ENCODE peak calls at places on chromosomes 3 and 15, in seven cellular contexts. One of them, this sample, is unnamed.

GRCh38 chr3:128701342-128702212 is 24.4 kb upstream of the RAB7A start:
- DNase-seq in fibroblast of the aortic adventitia: peak
- DNase-seq in sigmoid colon: no peak
- DNase-seq in psoas muscle: no peak
- DNase-seq in nephron progenitor cell: no peak
- DNase-seq in heart right ventricle: no peak
- DNase-seq in WTC11: no peak
- DNase-seq in this sample: no peak

GRCh38 chr15:50107591-50108408 is 11.2 kb downstream of the ATP8B4 start:
- DNase-seq in nephron progenitor cell: no peak
- DNase-seq in sigmoid colon: no peak
- DNase-seq in psoas muscle: no peak
- DNase-seq in fibroblast of the aortic adventitia: no peak
- DNase-seq in heart right ventricle: no peak
- DNase-seq in WTC11: no peak
- DNase-seq in this sample: no peak

GRCh38 chr3:107973152-107973551 is 117.7 kb downstream of the CD47 start:
- DNase-seq in WTC11: no peak
- DNase-seq in psoas muscle: no peak
- DNase-seq in heart right ventricle: no peak
- DNase-seq in nephron progenitor cell: no peak
- DNase-seq in sigmoid colon: no peak
- DNase-seq in fibroblast of the aortic adventitia: no peak
- DNase-seq in this sample: no peak

GRCh38 chr3:73556520-73557371 is 68.0 kb downstream of the PDZRN3 start:
- DNase-seq in WTC11: peak
- DNase-seq in nephron progenitor cell: peak
- DNase-seq in heart right ventricle: no peak
- DNase-seq in sigmoid colon: no peak
- DNase-seq in psoas muscle: peak
- DNase-seq in fibroblast of the aortic adventitia: peak
- DNase-seq in this sample: no peak

GRCh38 chr15:94174399-94174802 is 57.0 kb upstream of the MCTP2 start:
- DNase-seq in nephron progenitor cell: no peak
- DNase-seq in heart right ventricle: no peak
- DNase-seq in psoas muscle: no peak
- DNase-seq in WTC11: no peak
- DNase-seq in sigmoid colon: no peak
- DNase-seq in fibroblast of the aortic adventitia: no peak
- DNase-seq in this sample: no peak

GRCh38 chr3:24123596-24123995 is 178.5 kb downstream of the NR1D2 start:
- DNase-seq in nephron progenitor cell: no peak
- DNase-seq in fibroblast of the aortic adventitia: no peak
- DNase-seq in heart right ventricle: no peak
- DNase-seq in sigmoid colon: no peak
- DNase-seq in WTC11: no peak
- DNase-seq in psoas muscle: no peak
- DNase-seq in this sample: no peak

GRCh38 chr3:15074500-15074899 is 9.4 kb upstream of the MRPS25 start:
- DNase-seq in psoas muscle: no peak
- DNase-seq in heart right ventricle: no peak
- DNase-seq in sigmoid colon: no peak
- DNase-seq in WTC11: no peak
- DNase-seq in fibroblast of the aortic adventitia: no peak
- DNase-seq in nephron progenitor cell: no peak
- DNase-seq in this sample: no peak

GRCh38 chr3:47877719-47878118 is 74.8 kb downstream of the DHX30 start:
- DNase-seq in WTC11: no peak
- DNase-seq in heart right ventricle: no peak
- DNase-seq in nephron progenitor cell: no peak
- DNase-seq in fibroblast of the aortic adventitia: no peak
- DNase-seq in sigmoid colon: no peak
- DNase-seq in psoas muscle: no peak
- DNase-seq in this sample: no peak

GRCh38 chr3:48428863-48429415 is 947 bp downstream of the PLXNB1 start:
- DNase-seq in nephron progenitor cell: peak
- DNase-seq in fibroblast of the aortic adventitia: no peak
- DNase-seq in sigmoid colon: peak
- DNase-seq in WTC11: peak
- DNase-seq in psoas muscle: peak
- DNase-seq in heart right ventricle: peak
- DNase-seq in this sample: peak

GRCh38 chr15:74793135-74794028 is 11.5 kb downstream of the CSK start:
- DNase-seq in WTC11: no peak
- DNase-seq in heart right ventricle: no peak
- DNase-seq in sigmoid colon: peak
- DNase-seq in nephron progenitor cell: no peak
- DNase-seq in fibroblast of the aortic adventitia: no peak
- DNase-seq in psoas muscle: no peak
- DNase-seq in this sample: peak

GRCh38 chr3:39302178-39302577 is 22.3 kb upstream of the CX3CR1 start:
- DNase-seq in heart right ventricle: no peak
- DNase-seq in nephron progenitor cell: no peak
- DNase-seq in fibroblast of the aortic adventitia: no peak
- DNase-seq in psoas muscle: no peak
- DNase-seq in sigmoid colon: no peak
- DNase-seq in WTC11: no peak
- DNase-seq in this sample: no peak

GRCh38 chr3:139561959-139562676 is 22.6 kb upstream of the RBP1 start:
- DNase-seq in WTC11: peak
- DNase-seq in sigmoid colon: no peak
- DNase-seq in heart right ventricle: no peak
- DNase-seq in nephron progenitor cell: peak
- DNase-seq in psoas muscle: no peak
- DNase-seq in fibroblast of the aortic adventitia: peak
- DNase-seq in this sample: peak

GRCh38 chr15:45429974-45430792 is 51.8 kb upstream of the GATM start:
- DNase-seq in fibroblast of the aortic adventitia: peak
- DNase-seq in heart right ventricle: peak
- DNase-seq in psoas muscle: peak
- DNase-seq in WTC11: peak
- DNase-seq in sigmoid colon: peak
- DNase-seq in nephron progenitor cell: peak
- DNase-seq in this sample: peak

GRCh38 chr3:157512534-157512933 is 9.3 kb upstream of the VEPH1 start:
- DNase-seq in psoas muscle: no peak
- DNase-seq in sigmoid colon: no peak
- DNase-seq in WTC11: no peak
- DNase-seq in fibroblast of the aortic adventitia: no peak
- DNase-seq in nephron progenitor cell: no peak
- DNase-seq in heart right ventricle: no peak
- DNase-seq in this sample: no peak

GRCh38 chr3:23830869-23831484 is 25.2 kb downstream of the UBE2E1 start:
- DNase-seq in WTC11: no peak
- DNase-seq in psoas muscle: no peak
- DNase-seq in fibroblast of the aortic adventitia: peak
- DNase-seq in nephron progenitor cell: no peak
- DNase-seq in sigmoid colon: no peak
- DNase-seq in heart right ventricle: no peak
- DNase-seq in this sample: no peak

GRCh38 chr15:36644156-36644896 is 64.9 kb downstream of the CDIN1 start:
- DNase-seq in nephron progenitor cell: peak
- DNase-seq in heart right ventricle: no peak
- DNase-seq in psoas muscle: no peak
- DNase-seq in sigmoid colon: no peak
- DNase-seq in WTC11: no peak
- DNase-seq in fibroblast of the aortic adventitia: no peak
- DNase-seq in this sample: no peak

GRCh38 chr3:46898321-46899150 is 21.0 kb downstream of the PTH1R start:
- DNase-seq in psoas muscle: peak
- DNase-seq in fibroblast of the aortic adventitia: no peak
- DNase-seq in sigmoid colon: no peak
- DNase-seq in WTC11: peak
- DNase-seq in nephron progenitor cell: no peak
- DNase-seq in heart right ventricle: no peak
- DNase-seq in this sample: no peak

GRCh38 chr3:8532251-8532831 is 30.7 kb downstream of the LMCD1 start:
- DNase-seq in heart right ventricle: no peak
- DNase-seq in WTC11: no peak
- DNase-seq in fibroblast of the aortic adventitia: peak
- DNase-seq in psoas muscle: peak
- DNase-seq in sigmoid colon: no peak
- DNase-seq in nephron progenitor cell: no peak
- DNase-seq in this sample: no peak

GRCh38 chr3:192869131-192870027 is 48.3 kb downstream of the MB21D2 start:
- DNase-seq in fibroblast of the aortic adventitia: peak
- DNase-seq in psoas muscle: peak
- DNase-seq in heart right ventricle: no peak
- DNase-seq in nephron progenitor cell: no peak
- DNase-seq in sigmoid colon: peak
- DNase-seq in WTC11: no peak
- DNase-seq in this sample: no peak

GRCh38 chr3:69848113-69848512 is 108.8 kb downstream of the MITF start:
- DNase-seq in sigmoid colon: no peak
- DNase-seq in heart right ventricle: no peak
- DNase-seq in psoas muscle: no peak
- DNase-seq in fibroblast of the aortic adventitia: peak
- DNase-seq in nephron progenitor cell: no peak
- DNase-seq in WTC11: no peak
- DNase-seq in this sample: no peak

GRCh38 chr3:197583371-197583770 is 27.6 kb upstream of the BDH1 start:
- DNase-seq in WTC11: no peak
- DNase-seq in heart right ventricle: no peak
- DNase-seq in sigmoid colon: no peak
- DNase-seq in psoas muscle: no peak
- DNase-seq in nephron progenitor cell: no peak
- DNase-seq in fibroblast of the aortic adventitia: no peak
- DNase-seq in this sample: no peak

GRCh38 chr15:88653200-88654064 is 14.6 kb downstream of the ISG20 start:
- DNase-seq in WTC11: no peak
- DNase-seq in heart right ventricle: no peak
- DNase-seq in psoas muscle: no peak
- DNase-seq in nephron progenitor cell: no peak
- DNase-seq in sigmoid colon: peak
- DNase-seq in fibroblast of the aortic adventitia: no peak
- DNase-seq in this sample: no peak

GRCh38 chr3:113985526-113985925 is 37.7 kb downstream of the ZDHHC23 start:
- DNase-seq in sigmoid colon: no peak
- DNase-seq in fibroblast of the aortic adventitia: no peak
- DNase-seq in WTC11: no peak
- DNase-seq in nephron progenitor cell: no peak
- DNase-seq in heart right ventricle: no peak
- DNase-seq in psoas muscle: no peak
- DNase-seq in this sample: no peak

GRCh38 chr15:50911001-50911400 is 2.5 kb downstream of the AP4E1 start:
- DNase-seq in fibroblast of the aortic adventitia: peak
- DNase-seq in psoas muscle: no peak
- DNase-seq in heart right ventricle: no peak
- DNase-seq in sigmoid colon: no peak
- DNase-seq in WTC11: no peak
- DNase-seq in nephron progenitor cell: no peak
- DNase-seq in this sample: no peak

DNA sequence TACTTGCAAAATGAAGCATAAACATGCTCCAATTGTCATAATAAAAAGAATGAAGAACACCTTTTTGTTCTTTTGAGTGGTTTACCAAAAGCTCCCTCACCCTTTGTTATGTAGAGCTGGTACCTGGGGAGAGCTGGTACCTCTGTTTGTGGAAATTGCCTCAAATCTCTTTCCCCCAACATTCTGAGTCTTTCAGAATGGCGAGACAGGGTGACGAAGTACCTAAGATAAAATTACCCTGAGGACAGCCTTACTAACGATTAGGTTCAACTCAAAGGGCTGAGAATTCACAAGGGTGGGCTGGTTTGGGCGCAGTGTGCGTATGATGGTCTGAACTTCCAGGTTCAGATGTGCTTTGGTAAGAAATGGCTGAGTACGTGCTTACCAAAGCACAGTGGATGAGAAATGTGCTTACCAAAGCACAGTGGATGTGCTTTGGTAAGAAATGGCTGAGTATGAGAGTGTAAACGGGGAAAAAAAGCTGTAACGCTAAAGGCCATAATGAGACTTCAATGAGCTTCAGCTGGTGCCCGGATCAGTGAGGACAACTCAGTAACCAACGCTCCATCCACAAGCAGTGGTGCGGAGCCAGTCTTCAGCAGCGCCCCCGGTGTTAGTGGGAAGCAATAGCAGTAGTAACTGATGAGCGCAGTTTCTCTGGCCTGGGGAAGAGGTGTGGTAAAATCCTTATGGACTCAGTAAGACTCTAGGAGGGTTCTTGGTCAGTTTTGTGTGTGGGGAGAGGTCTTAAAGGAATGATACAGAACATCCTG is 72.3 kb upstream of the LRIG1 start:
- DNase-seq in sigmoid colon: no peak
- DNase-seq in psoas muscle: no peak
- DNase-seq in nephron progenitor cell: peak
- DNase-seq in WTC11: peak
- DNase-seq in fibroblast of the aortic adventitia: no peak
- DNase-seq in heart right ventricle: no peak
- DNase-seq in this sample: peak
- TF ChIP-seq CTCF in sigmoid colon: no peak
- TF ChIP-seq CTCF in psoas muscle: peak
- TF ChIP-seq CTCF in nephron progenitor cell: peak
- TF ChIP-seq CTCF in WTC11: peak
- TF ChIP-seq CTCF in fibroblast of the aortic adventitia: no peak
- TF ChIP-seq CTCF in heart right ventricle: peak
- TF ChIP-seq CTCF in this sample: peak

GRCh38 chr15:47987908-47988532 is 132.8 kb upstream of the SLC24A5 start:
- DNase-seq in nephron progenitor cell: peak
- DNase-seq in sigmoid colon: no peak
- DNase-seq in heart right ventricle: no peak
- DNase-seq in psoas muscle: no peak
- DNase-seq in fibroblast of the aortic adventitia: peak
- DNase-seq in WTC11: no peak
- DNase-seq in this sample: peak
- TF ChIP-seq CTCF in nephron progenitor cell: peak
- TF ChIP-seq CTCF in sigmoid colon: peak
- TF ChIP-seq CTCF in heart right ventricle: peak
- TF ChIP-seq CTCF in psoas muscle: peak
- TF ChIP-seq CTCF in fibroblast of the aortic adventitia: peak
- TF ChIP-seq CTCF in WTC11: no peak
- TF ChIP-seq CTCF in this sample: peak

GRCh38 chr15:62241135-62241770 is 76.2 kb upstream of the C2CD4B start:
- DNase-seq in nephron progenitor cell: peak
- DNase-seq in sigmoid colon: no peak
- DNase-seq in fibroblast of the aortic adventitia: no peak
- DNase-seq in WTC11: peak
- DNase-seq in heart right ventricle: no peak
- DNase-seq in psoas muscle: no peak
- DNase-seq in this sample: peak
- TF ChIP-seq CTCF in nephron progenitor cell: peak
- TF ChIP-seq CTCF in sigmoid colon: no peak
- TF ChIP-seq CTCF in fibroblast of the aortic adventitia: peak
- TF ChIP-seq CTCF in WTC11: peak
- TF ChIP-seq CTCF in heart right ventricle: peak
- TF ChIP-seq CTCF in psoas muscle: no peak
- TF ChIP-seq CTCF in this sample: peak

DNA sequence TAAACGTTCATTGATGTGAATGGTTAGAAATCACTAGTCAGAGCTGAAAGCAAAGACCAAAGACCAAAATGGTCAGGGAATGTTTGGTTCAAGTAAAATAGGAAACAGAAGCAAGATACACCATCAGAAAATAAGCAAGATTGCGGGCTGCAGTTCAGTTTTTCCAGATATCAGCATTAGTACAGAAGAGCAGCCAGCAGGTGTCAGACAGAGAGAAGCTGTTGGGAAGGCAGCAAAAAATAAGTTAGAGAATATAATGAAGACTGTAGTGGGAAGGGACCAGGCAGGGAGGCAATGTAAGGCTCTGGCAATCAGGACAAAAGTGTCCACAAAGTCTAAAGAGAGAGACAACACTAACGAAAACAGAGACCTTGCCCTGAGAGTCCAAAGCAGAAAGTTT is 639.4 kb upstream of the NAALADL2 start:
- DNase-seq in nephron progenitor cell: no peak
- DNase-seq in fibroblast of the aortic adventitia: no peak
- DNase-seq in WTC11: no peak
- DNase-seq in psoas muscle: no peak
- DNase-seq in sigmoid colon: no peak
- DNase-seq in heart right ventricle: no peak
- DNase-seq in this sample: no peak
- TF ChIP-seq CTCF in nephron progenitor cell: no peak
- TF ChIP-seq CTCF in fibroblast of the aortic adventitia: no peak
- TF ChIP-seq CTCF in WTC11: no peak
- TF ChIP-seq CTCF in psoas muscle: no peak
- TF ChIP-seq CTCF in sigmoid colon: no peak
- TF ChIP-seq CTCF in heart right ventricle: peak
- TF ChIP-seq CTCF in this sample: no peak